ENCODE peak calls at places on chromosome 14, in four cellular contexts. Z, K, R and T are unnamed samples.

GRCh38 chr14:24837280-24838046 is 203.5 kb upstream of the GZMB start:
- DNase-seq in R (no peak), K (no peak), Z (no peak), T (peak)

GRCh38 chr14:77674931-77675330 is 32.9 kb downstream of the ALKBH1 start:
- DNase-seq in K (no peak), Z (no peak), R (no peak), T (no peak)

GRCh38 chr14:60179296-60179924 is 14.2 kb upstream of the DHRS7 start:
- DNase-seq in K (no peak), R (no peak), Z (no peak), T (peak)

GRCh38 chr14:20138520-20138919 is at the start of gene OR4N5:
- DNase-seq in K (no peak), R (no peak), Z (no peak), T (no peak)

GRCh38 chr14:70525691-70526090 is 9.1 kb downstream of the ADAM20 start:
- DNase-seq in K (no peak), R (no peak), Z (no peak), T (no peak)

GRCh38 chr14:24892730-24893059 is 157.3 kb downstream of the STXBP6 start:
- DNase-seq in Z (no peak), K (no peak), R (peak), T (no peak)

GRCh38 chr14:54488318-54488645 is 498 bp downstream of the GMFB start:
- DNase-seq in Z (no peak), K (peak), R (no peak), T (no peak)

GRCh38 chr14:34741840-34742239 is 27.4 kb upstream of the CFL2 start:
- DNase-seq in Z (no peak), R (no peak), K (no peak), T (no peak)

GRCh38 chr14:39733741-39734140 is 301.5 kb upstream of the FBXO33 start:
- DNase-seq in Z (no peak), K (no peak), R (no peak), T (no peak)

GRCh38 chr14:37865719-37866549 is 270.5 kb downstream of the TTC6 start:
- DNase-seq in Z (no peak), R (no peak), K (no peak), T (peak)

GRCh38 chr14:55212611-55213010 is 21.2 kb upstream of the DLGAP5 start:
- DNase-seq in Z (no peak), K (no peak), R (no peak), T (no peak)